ENCODE peak calls at places on chromosomes 11 and 22, in six cellular contexts. One of them, this sample, is unnamed.
A peak's percentile ranks its signal among the peaks of the same experiment; 100 is the strongest.

GRCh38 chr22:45150139-45150538 is 13.6 kb upstream of the NUP50 start:
- DNase-seq in fibroblast of mammary gland: peak; percentile 46
- DNase-seq in AG10803: peak; percentile 35
- DNase-seq in cardiac muscle cell: no peak
- DNase-seq in fibroblast of the aortic adventitia: no peak
- DNase-seq in HCT116: no peak
- DNase-seq in this sample: no peak

GRCh38 chr22:31945478-31945815 is 1.1 kb downstream of the YWHAH start:
- DNase-seq in AG10803: no peak
- DNase-seq in HCT116: no peak
- DNase-seq in fibroblast of the aortic adventitia: no peak
- DNase-seq in cardiac muscle cell: no peak
- DNase-seq in fibroblast of mammary gland: no peak
- DNase-seq in this sample: no peak

GRCh38 chr11:79200398-79201070 is 240.3 kb downstream of the TENM4 start:
- DNase-seq in cardiac muscle cell: no peak
- DNase-seq in HCT116: no peak
- DNase-seq in fibroblast of the aortic adventitia: no peak
- DNase-seq in AG10803: no peak
- DNase-seq in fibroblast of mammary gland: peak; percentile 12
- DNase-seq in this sample: peak; percentile 2

GRCh38 chr22:16969508-16970327 is 38.3 kb downstream of the GAB4 start:
- DNase-seq in fibroblast of mammary gland: no peak
- DNase-seq in HCT116: no peak
- DNase-seq in fibroblast of the aortic adventitia: no peak
- DNase-seq in AG10803: no peak
- DNase-seq in cardiac muscle cell: no peak
- DNase-seq in this sample: no peak

GRCh38 chr22:29733362-29734322 is 13.8 kb downstream of the CABP7 start:
- DNase-seq in cardiac muscle cell: peak; percentile 27
- DNase-seq in fibroblast of mammary gland: peak; percentile 5
- DNase-seq in AG10803: no peak
- DNase-seq in HCT116: no peak
- DNase-seq in fibroblast of the aortic adventitia: no peak
- DNase-seq in this sample: no peak

GRCh38 chr11:118658372-118659313 is 20.8 kb downstream of the TREH start:
- DNase-seq in AG10803: no peak
- DNase-seq in fibroblast of mammary gland: no peak
- DNase-seq in HCT116: no peak
- DNase-seq in fibroblast of the aortic adventitia: no peak
- DNase-seq in cardiac muscle cell: no peak
- DNase-seq in this sample: no peak

GRCh38 chr11:131430466-131431176 is 60.2 kb downstream of the NTM start:
- DNase-seq in cardiac muscle cell: peak; percentile 57
- DNase-seq in fibroblast of the aortic adventitia: no peak
- DNase-seq in AG10803: peak; percentile 5
- DNase-seq in HCT116: no peak
- DNase-seq in fibroblast of mammary gland: peak; percentile 1
- DNase-seq in this sample: no peak

GRCh38 chr22:24418786-24419479 is 8.5 kb upstream of the ADORA2A start:
- DNase-seq in AG10803: no peak
- DNase-seq in fibroblast of mammary gland: no peak
- DNase-seq in HCT116: no peak
- DNase-seq in cardiac muscle cell: no peak
- DNase-seq in fibroblast of the aortic adventitia: no peak
- DNase-seq in this sample: no peak

GRCh38 chr22:17513612-17514011 is 49.7 kb upstream of the SLC25A18 start:
- DNase-seq in AG10803: no peak
- DNase-seq in HCT116: no peak
- DNase-seq in fibroblast of mammary gland: no peak
- DNase-seq in fibroblast of the aortic adventitia: no peak
- DNase-seq in cardiac muscle cell: no peak
- DNase-seq in this sample: no peak

GRCh38 chr11:33700425-33701271 is at the start of gene C11orf91:
- DNase-seq in AG10803: peak; percentile 93
- DNase-seq in HCT116: peak; percentile 76
- DNase-seq in fibroblast of mammary gland: peak; percentile 97
- DNase-seq in cardiac muscle cell: peak; percentile 99
- DNase-seq in fibroblast of the aortic adventitia: peak; percentile 96
- DNase-seq in this sample: peak; percentile 85

GRCh38 chr11:122115520-122116343 is at the start of gene BLID:
- DNase-seq in HCT116: no peak
- DNase-seq in AG10803: peak; percentile 57
- DNase-seq in fibroblast of mammary gland: peak; percentile 61
- DNase-seq in fibroblast of the aortic adventitia: peak; percentile 63
- DNase-seq in cardiac muscle cell: peak; percentile 64
- DNase-seq in this sample: no peak

GRCh38 chr11:129580278-129580677 is 204.6 kb downstream of the BARX2 start:
- DNase-seq in HCT116: no peak
- DNase-seq in fibroblast of mammary gland: no peak
- DNase-seq in cardiac muscle cell: no peak
- DNase-seq in AG10803: no peak
- DNase-seq in fibroblast of the aortic adventitia: no peak
- DNase-seq in this sample: no peak

GRCh38 chr11:127345819-127346459 is 345.4 kb upstream of the KIRREL3 start:
- DNase-seq in AG10803: peak; percentile 35
- DNase-seq in HCT116: no peak
- DNase-seq in cardiac muscle cell: peak; percentile 59
- DNase-seq in fibroblast of the aortic adventitia: peak; percentile 18
- DNase-seq in fibroblast of mammary gland: peak; percentile 19
- DNase-seq in this sample: peak; percentile 25

GRCh38 chr11:62392944-62393628 is 25.7 kb upstream of the SCGB1A1 start:
- DNase-seq in AG10803: no peak
- DNase-seq in HCT116: peak; percentile 43
- DNase-seq in cardiac muscle cell: no peak
- DNase-seq in fibroblast of mammary gland: no peak
- DNase-seq in fibroblast of the aortic adventitia: no peak
- DNase-seq in this sample: no peak

GRCh38 chr22:31177420-31178162 is 17.6 kb downstream of the RNF185 start:
- DNase-seq in AG10803: peak; percentile 98
- DNase-seq in cardiac muscle cell: no peak
- DNase-seq in fibroblast of mammary gland: peak; percentile 84
- DNase-seq in fibroblast of the aortic adventitia: peak; percentile 97
- DNase-seq in HCT116: no peak
- DNase-seq in this sample: peak; percentile 87

GRCh38 chr22:49763138-49763537 is 64.5 kb downstream of the BRD1 start:
- DNase-seq in fibroblast of the aortic adventitia: no peak
- DNase-seq in HCT116: no peak
- DNase-seq in AG10803: no peak
- DNase-seq in fibroblast of mammary gland: no peak
- DNase-seq in cardiac muscle cell: no peak
- DNase-seq in this sample: no peak

GRCh38 chr11:63800921-63801320 is 12.3 kb upstream of the SPINDOC start:
- DNase-seq in fibroblast of mammary gland: no peak
- DNase-seq in cardiac muscle cell: no peak
- DNase-seq in AG10803: no peak
- DNase-seq in fibroblast of the aortic adventitia: no peak
- DNase-seq in HCT116: no peak
- DNase-seq in this sample: no peak

GRCh38 chr11:32435152-32435480 is 223 bp downstream of the WT1 start:
- DNase-seq in fibroblast of mammary gland: no peak
- DNase-seq in fibroblast of the aortic adventitia: peak; percentile 16
- DNase-seq in cardiac muscle cell: no peak
- DNase-seq in AG10803: no peak
- DNase-seq in HCT116: no peak
- DNase-seq in this sample: no peak

GRCh38 chr11:67316882-67317364 is 13.6 kb downstream of the SSH3 start:
- DNase-seq in AG10803: no peak
- DNase-seq in fibroblast of mammary gland: peak; percentile 63
- DNase-seq in cardiac muscle cell: no peak
- DNase-seq in fibroblast of the aortic adventitia: peak; percentile 67
- DNase-seq in HCT116: peak; percentile 45
- DNase-seq in this sample: peak; percentile 53

GRCh38 chr11:67318239-67318555 is 14.9 kb downstream of the SSH3 start:
- DNase-seq in cardiac muscle cell: no peak
- DNase-seq in HCT116: no peak
- DNase-seq in AG10803: no peak
- DNase-seq in fibroblast of mammary gland: no peak
- DNase-seq in fibroblast of the aortic adventitia: no peak
- DNase-seq in this sample: no peak

GRCh38 chr11:67320011-67320410 is 16.7 kb downstream of the SSH3 start:
- DNase-seq in cardiac muscle cell: no peak
- DNase-seq in fibroblast of mammary gland: no peak
- DNase-seq in HCT116: no peak
- DNase-seq in fibroblast of the aortic adventitia: no peak
- DNase-seq in AG10803: peak; percentile 40
- DNase-seq in this sample: peak; percentile 35

GRCh38 chr11:67315325-67315909 is 12.1 kb downstream of the SSH3 start:
- DNase-seq in fibroblast of mammary gland: no peak
- DNase-seq in fibroblast of the aortic adventitia: no peak
- DNase-seq in HCT116: no peak
- DNase-seq in AG10803: no peak
- DNase-seq in cardiac muscle cell: no peak
- DNase-seq in this sample: no peak

GRCh38 chr11:67317365-67318238 is 14.3 kb downstream of the SSH3 start:
- DNase-seq in cardiac muscle cell: peak; percentile 99
- DNase-seq in fibroblast of mammary gland: peak; percentile 91
- DNase-seq in HCT116: peak; percentile 90
- DNase-seq in AG10803: peak; percentile 84
- DNase-seq in fibroblast of the aortic adventitia: peak; percentile 94
- DNase-seq in this sample: peak; percentile 92
- TF ChIP-seq CTCF in cardiac muscle cell: peak; percentile 83
- TF ChIP-seq CTCF in fibroblast of mammary gland: peak; percentile 77
- TF ChIP-seq CTCF in HCT116: peak; percentile 97
- TF ChIP-seq CTCF in AG10803: peak; percentile 76
- TF ChIP-seq CTCF in fibroblast of the aortic adventitia: peak; percentile 87
- TF ChIP-seq CTCF in this sample: peak; percentile 94

GRCh38 chr11:115911656-115912055 is 407.4 kb upstream of the CADM1 start:
- DNase-seq in HCT116: no peak
- DNase-seq in fibroblast of the aortic adventitia: no peak
- DNase-seq in cardiac muscle cell: no peak
- DNase-seq in fibroblast of mammary gland: no peak
- DNase-seq in AG10803: no peak
- DNase-seq in this sample: no peak

GRCh38 chr11:115910379-115910778 is 406.2 kb upstream of the CADM1 start:
- DNase-seq in HCT116: no peak
- DNase-seq in fibroblast of mammary gland: no peak
- DNase-seq in AG10803: no peak
- DNase-seq in cardiac muscle cell: no peak
- DNase-seq in fibroblast of the aortic adventitia: no peak
- DNase-seq in this sample: no peak

GRCh38 chr11:115916596-115916995 is 412.4 kb upstream of the CADM1 start:
- DNase-seq in cardiac muscle cell: no peak
- DNase-seq in AG10803: no peak
- DNase-seq in fibroblast of the aortic adventitia: no peak
- DNase-seq in fibroblast of mammary gland: no peak
- DNase-seq in HCT116: no peak
- DNase-seq in this sample: no peak

DNA sequence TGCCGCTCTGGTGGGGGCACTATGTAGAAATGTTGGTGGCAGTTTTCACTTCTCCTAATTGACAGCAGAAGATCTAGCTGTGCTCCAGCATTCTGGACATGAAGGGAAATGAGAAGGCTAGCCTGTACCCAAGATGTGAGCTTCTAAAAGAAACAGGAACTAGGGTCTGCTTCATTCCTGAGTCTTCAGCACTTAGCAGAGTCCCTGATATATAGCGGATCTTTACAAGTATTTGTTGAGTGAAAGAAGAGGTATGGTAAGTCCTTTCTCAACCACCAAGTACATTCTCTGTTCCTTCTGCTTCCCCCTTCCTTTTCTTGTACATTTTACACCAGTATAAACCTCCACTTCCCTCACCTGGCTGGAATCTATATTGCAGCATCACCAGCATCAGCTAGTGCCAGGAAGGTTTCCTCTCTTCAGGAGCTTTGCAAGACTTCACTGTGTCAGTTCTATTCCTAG is 408.3 kb upstream of the CADM1 start:
- DNase-seq in AG10803: no peak
- DNase-seq in fibroblast of mammary gland: no peak
- DNase-seq in cardiac muscle cell: peak; percentile 42
- DNase-seq in HCT116: no peak
- DNase-seq in fibroblast of the aortic adventitia: no peak
- DNase-seq in this sample: no peak
- TF ChIP-seq CTCF in AG10803: peak; percentile 11
- TF ChIP-seq CTCF in fibroblast of mammary gland: no peak
- TF ChIP-seq CTCF in cardiac muscle cell: no peak
- TF ChIP-seq CTCF in HCT116: no peak
- TF ChIP-seq CTCF in fibroblast of the aortic adventitia: no peak
- TF ChIP-seq CTCF in this sample: no peak

DNA sequence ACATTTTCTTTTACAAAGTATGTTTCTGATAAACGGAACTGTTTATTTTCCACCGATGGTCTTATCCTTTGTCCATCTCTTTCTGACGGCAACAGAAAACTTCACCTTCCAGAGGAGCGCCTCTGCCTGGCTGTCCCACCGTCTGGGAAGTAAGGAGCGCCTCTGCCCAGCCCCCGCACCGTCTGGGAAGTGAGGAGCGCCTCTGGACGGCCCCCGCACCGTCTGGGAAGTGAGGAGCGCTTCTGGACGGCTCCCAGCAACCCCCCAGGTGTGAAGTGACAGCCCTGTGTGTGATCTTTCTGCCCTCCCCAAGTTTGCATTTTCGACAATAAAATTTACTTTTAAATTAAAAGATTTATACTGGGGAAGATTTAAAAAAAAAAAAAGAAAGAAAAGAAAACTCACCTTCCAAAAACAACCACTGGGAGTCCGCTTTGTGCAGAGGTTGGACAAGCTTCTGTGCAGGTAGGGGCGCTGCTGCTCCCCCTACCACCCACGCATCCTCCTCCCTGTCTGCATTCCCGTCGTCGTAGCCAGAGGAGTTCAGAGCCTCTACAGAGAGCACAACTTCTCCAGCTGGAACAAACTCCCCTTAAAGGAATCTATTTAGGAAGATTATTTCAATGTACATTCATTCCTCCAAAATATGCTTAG is 1.0 kb upstream of the APOBEC3B start:
- DNase-seq in AG10803: peak; percentile 8
- DNase-seq in cardiac muscle cell: peak; percentile 55
- DNase-seq in fibroblast of mammary gland: peak; percentile 5
- DNase-seq in fibroblast of the aortic adventitia: peak; percentile 27
- DNase-seq in HCT116: peak; percentile 37
- DNase-seq in this sample: peak; percentile 15
- TF ChIP-seq CTCF in AG10803: peak; percentile 35
- TF ChIP-seq CTCF in cardiac muscle cell: peak; percentile 48
- TF ChIP-seq CTCF in fibroblast of mammary gland: no peak
- TF ChIP-seq CTCF in fibroblast of the aortic adventitia: peak; percentile 43
- TF ChIP-seq CTCF in HCT116: peak; percentile 55
- TF ChIP-seq CTCF in this sample: peak; percentile 69

DNA sequence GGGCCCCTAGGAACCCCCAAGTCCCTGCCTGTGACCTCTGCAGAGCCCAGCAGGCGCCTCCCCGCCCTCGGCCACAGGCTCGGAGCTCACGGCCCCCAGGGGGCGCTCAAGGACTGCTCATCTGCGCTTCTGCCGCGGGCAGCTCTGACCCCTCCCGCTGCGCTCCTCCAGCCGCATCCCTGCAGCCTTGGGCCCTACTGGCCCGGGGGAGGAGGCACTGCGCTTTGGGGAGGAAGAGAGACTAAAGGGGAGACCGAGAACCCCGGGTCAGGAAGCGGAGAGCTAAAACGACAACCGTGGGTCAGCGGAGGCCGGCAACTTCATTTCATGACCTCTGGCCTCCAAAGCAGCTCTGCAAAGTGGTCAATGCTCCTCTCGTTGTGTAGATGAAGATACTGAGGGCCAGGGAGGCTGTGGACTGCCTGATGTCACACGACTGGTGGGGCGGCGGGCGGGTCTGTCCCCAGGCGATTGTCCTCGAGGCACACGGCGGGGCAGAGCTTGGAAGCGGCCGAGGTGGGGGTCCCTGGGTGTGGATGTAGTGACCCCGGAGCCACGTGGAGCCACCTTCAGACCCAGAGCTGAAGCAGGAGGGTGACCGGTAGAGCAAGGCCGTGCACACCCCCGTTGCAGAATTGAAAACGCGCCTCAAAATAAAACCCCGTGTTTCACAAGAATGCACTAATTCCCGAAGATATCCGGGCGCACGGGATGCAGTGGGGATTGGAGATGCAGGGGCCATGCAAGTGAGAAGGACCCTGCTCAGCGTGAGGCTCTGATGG is 2.7 kb upstream of the KRTAP5-6 start:
- DNase-seq in fibroblast of the aortic adventitia: peak; percentile 75
- DNase-seq in fibroblast of mammary gland: peak; percentile 62
- DNase-seq in HCT116: peak; percentile 57
- DNase-seq in cardiac muscle cell: peak; percentile 91
- DNase-seq in AG10803: peak; percentile 65
- DNase-seq in this sample: peak; percentile 52
- TF ChIP-seq CTCF in fibroblast of the aortic adventitia: peak; percentile 91
- TF ChIP-seq CTCF in fibroblast of mammary gland: peak; percentile 69
- TF ChIP-seq CTCF in HCT116: peak; percentile 97
- TF ChIP-seq CTCF in cardiac muscle cell: peak; percentile 83
- TF ChIP-seq CTCF in AG10803: peak; percentile 72
- TF ChIP-seq CTCF in this sample: peak; percentile 93